ENCODE peak calls at places on chromosomes 7 and 10, in five cellular contexts. I is HFFc6; V is germinal center; J is CD4-positive, alpha-beta T cell; X is T47D. F is an unnamed sample.

GRCh38 chr7:25409897-25410635 is 181.8 kb upstream of the NPVF start:
- DNase-seq in I (no peak), V (no peak), J (no peak), X (no peak), F (no peak)

GRCh38 chr7:40470111-40470736 is 335.4 kb downstream of the SUGCT start:
- DNase-seq in I (peak; percentile 58), V (no peak), J (no peak), X (no peak), F (no peak)

GRCh38 chr7:18086165-18087030 is 58.8 kb upstream of the PRPS1L1 start:
- DNase-seq in I (no peak), V (peak; percentile 16), J (no peak), X (peak; percentile 43), F (peak; percentile 39)

GRCh38 chr10:16890691-16891090 is 73.5 kb upstream of the RSU1 start:
- DNase-seq in I (no peak), V (no peak), J (no peak), X (no peak), F (no peak)

GRCh38 chr7:120550494-120551048 is 277.6 kb downstream of the KCND2 start:
- DNase-seq in I (no peak), V (no peak), J (no peak), X (no peak), F (no peak)

GRCh38 chr10:71731791-71732190 is 12.2 kb upstream of the C10orf105 start:
- DNase-seq in I (no peak), V (no peak), J (no peak), X (no peak), F (no peak)

GRCh38 chr10:4658777-4659176 is 167.2 kb upstream of the AKR1E2 start:
- DNase-seq in I (no peak), V (no peak), J (no peak), X (no peak), F (no peak)

GRCh38 chr7:75967573-75967997 is 26.8 kb downstream of the TMEM120A start:
- DNase-seq in I (no peak), V (no peak), J (no peak), X (no peak), F (no peak)

GRCh38 chr7:46839651-46840050 is 742.3 kb downstream of the TNS3 start:
- DNase-seq in I (peak; percentile 55), V (no peak), J (no peak), X (no peak), F (no peak)

GRCh38 chr7:44177570-44178131 is 11.6 kb downstream of the GCK start:
- DNase-seq in I (no peak), V (no peak), J (no peak), X (no peak), F (no peak)

GRCh38 chr7:40843338-40844026 is 708.7 kb downstream of the SUGCT start:
- DNase-seq in I (peak; percentile 7), V (no peak), J (no peak), X (no peak), F (no peak)

GRCh38 chr10:53487019-53487983 is 714.7 kb upstream of the MBL2 start:
- DNase-seq in I (no peak), V (no peak), J (no peak), X (no peak), F (no peak)

GRCh38 chr10:119447421-119447820 is 95.1 kb downstream of the RGS10 start:
- DNase-seq in I (no peak), V (no peak), J (no peak), X (no peak), F (no peak)

GRCh38 chr7:37409456-37409855 is 39.2 kb downstream of the ELMO1 start:
- DNase-seq in I (no peak), V (no peak), J (no peak), X (no peak), F (no peak)

GRCh38 chr7:101155303-101155702 is 1.0 kb downstream of the AP1S1 start:
- DNase-seq in I (no peak), V (no peak), J (no peak), X (no peak), F (no peak)

GRCh38 chr7:26525413-26526287 is 234.0 kb downstream of the SNX10 start:
- DNase-seq in I (no peak), V (no peak), J (no peak), X (no peak), F (no peak)

GRCh38 chr7:4233621-4234497 is 448.2 kb upstream of the FOXK1 start:
- DNase-seq in I (no peak), V (no peak), J (no peak), X (no peak), F (no peak)

GRCh38 chr7:42272793-42273665 is 36.0 kb upstream of the GLI3 start:
- DNase-seq in I (peak; percentile 69), V (no peak), J (no peak), X (no peak), F (no peak)

GRCh38 chr7:151838861-151839381 is 38.0 kb downstream of the PRKAG2 start:
- DNase-seq in I (no peak), V (peak; percentile 63), J (peak; percentile 22), X (no peak), F (peak; percentile 49)

GRCh38 chr7:150357771-150358427 is 10.7 kb upstream of the REPIN1 start:
- DNase-seq in I (no peak), V (no peak), J (no peak), X (no peak), F (no peak)

GRCh38 chr10:80924063-80924952 is 386.6 kb downstream of the SH2D4B start:
- DNase-seq in I (peak; percentile 13), V (no peak), J (no peak), X (peak; percentile 13), F (no peak)

GRCh38 chr10:124587811-124588211 is 126.2 kb downstream of the LHPP start:
- DNase-seq in I (no peak), V (no peak), J (no peak), X (no peak), F (no peak)

GRCh38 chr10:125259651-125260050 is 99.3 kb upstream of the CTBP2 start:
- DNase-seq in I (no peak), V (no peak), J (no peak), X (no peak), F (no peak)

GRCh38 chr10:102963237-102963886 is 45.3 kb downstream of the CNNM2 start:
- DNase-seq in I (peak; percentile 11), V (no peak), J (no peak), X (no peak), F (no peak)

GRCh38 chr7:37369904-37370303 is 78.8 kb downstream of the ELMO1 start:
- DNase-seq in I (no peak), V (no peak), J (no peak), X (no peak), F (no peak)

GRCh38 chr7:27180431-27181175 is 4.4 kb downstream of the HOXA11 start:
- DNase-seq in I (no peak), V (no peak), J (no peak), X (no peak), F (no peak)

GRCh38 chr7:55212176-55212575 is 153.0 kb upstream of the LANCL2 start:
- DNase-seq in I (no peak), V (no peak), J (no peak), X (no peak), F (no peak)

GRCh38 chr7:20408467-20408826 is 77.7 kb downstream of the ITGB8 start:
- DNase-seq in I (no peak), V (no peak), J (no peak), X (no peak), F (no peak)

F was measured in GM13976.